ENCODE peak calls at places on chromosomes 4 and X, in eight cellular contexts. Q is stimulated activated naive B cell treated with anti-CD40 and anti-IgM and Interleukin-4, amounts not matched to agents 10 μg/mL and 1 μg/mL and 100 μg/mL, for 72 hours; E is NCI-H1417; R is Right ventricle myocardium superior; K is naive B cell; J is central memory CD4-positive, alpha-beta T cell; U is ovary; L is GM06990. W is an unnamed sample.

GRCh38 chr4:17577660-17578481 is 873 bp downstream of the LAP3 start:
- DNase-seq in Q (no peak), E (no peak), R (peak), K (peak), J (peak), U (peak), L (peak), W (peak)

GRCh38 chrX:153734871-153735270 is 10.2 kb downstream of the ABCD1 start:
- DNase-seq in Q (no peak), E (no peak), R (no peak), K (no peak), J (no peak), U (no peak), L (no peak), W (no peak)

GRCh38 chrX:153766871-153767673 is 3.0 kb downstream of the PLXNB3 start:
- DNase-seq in Q (no peak), E (no peak), R (peak), K (no peak), J (no peak), U (peak), L (peak), W (no peak)

GRCh38 chr4:109730294-109731051 is 603 bp upstream of the PLA2G12A start:
- DNase-seq in Q (no peak), E (peak), R (peak), K (no peak), J (no peak), U (peak), L (peak), W (peak)

GRCh38 chr4:22029803-22030202 is 81.2 kb upstream of the KCNIP4 start:
- DNase-seq in Q (no peak), E (peak), R (no peak), K (no peak), J (no peak), U (no peak), L (no peak), W (peak)

GRCh38 chr4:57109847-57110634 is at the start of gene IGFBP7:
- DNase-seq in Q (no peak), E (peak), R (peak), K (peak), J (no peak), U (peak), L (peak), W (peak)

GRCh38 chr4:117093581-117093980 is 8.2 kb upstream of the TRAM1L1 start:
- DNase-seq in Q (no peak), E (no peak), R (no peak), K (no peak), J (no peak), U (no peak), L (no peak), W (peak)

GRCh38 chr4:165663411-165663810 is 209.6 kb upstream of the TLL1 start:
- DNase-seq in Q (no peak), E (no peak), R (no peak), K (no peak), J (no peak), U (no peak), L (no peak), W (no peak)

GRCh38 chr4:182074139-182074538 is 169.1 kb upstream of the TENM3 start:
- DNase-seq in Q (no peak), E (no peak), R (no peak), K (no peak), J (no peak), U (no peak), L (no peak), W (peak)

GRCh38 chr4:105092356-105092755 is 54.3 kb upstream of the TET2 start:
- DNase-seq in Q (no peak), E (no peak), R (no peak), K (no peak), J (no peak), U (no peak), L (no peak), W (peak)

GRCh38 chr4:76449824-76450223 is 14.8 kb downstream of the SHROOM3 start:
- DNase-seq in Q (no peak), E (no peak), R (no peak), K (no peak), J (no peak), U (no peak), L (no peak), W (no peak)

GRCh38 chr4:117327491-117327890 is 242.1 kb upstream of the TRAM1L1 start:
- DNase-seq in Q (no peak), E (no peak), R (no peak), K (no peak), J (no peak), U (no peak), L (no peak), W (no peak)

GRCh38 chr4:141913928-141914327 is 277.5 kb downstream of the IL15 start:
- DNase-seq in Q (no peak), E (no peak), R (no peak), K (no peak), J (no peak), U (no peak), L (no peak), W (peak)

GRCh38 chr4:6926681-6927478 is 17.3 kb downstream of the TBC1D14 start:
- DNase-seq in Q (no peak), E (no peak), R (peak), K (no peak), J (peak), U (no peak), L (no peak), W (peak)

GRCh38 chrX:131544218-131544617 is 344 bp downstream of the OR13H1 start:
- DNase-seq in Q (no peak), E (no peak), R (no peak), K (no peak), J (no peak), U (no peak), L (no peak), W (no peak)

GRCh38 chr4:122762520-122762919 is 30.0 kb downstream of the BBS12 start:
- DNase-seq in Q (peak), E (no peak), R (no peak), K (peak), J (peak), U (no peak), L (no peak), W (no peak)